ENCODE peak calls at places on chromosome 2, in four cellular contexts. F is GM23338, O is HCT116, B is PC-9. K is an unnamed sample.

GRCh38 chr2:156803243-156803642 is 367.1 kb downstream of the GPD2 start:
- DNase-seq in F (peak; percentile 44), O (no peak), B (no peak), K (no peak)

GRCh38 chr2:54962935-54963334 is 87.3 kb downstream of the RTN4 start:
- DNase-seq in F (no peak), O (no peak), B (no peak), K (no peak)

GRCh38 chr2:239436669-239437325 is 36.0 kb upstream of the HDAC4 start:
- DNase-seq in F (no peak), O (no peak), B (no peak), K (no peak)

GRCh38 chr2:233974530-233975071 is 57.4 kb downstream of the TRPM8 start:
- DNase-seq in F (no peak), O (peak; percentile 98), B (peak; percentile 100), K (peak; percentile 97)

GRCh38 chr2:31414601-31415241 is at the start of gene XDH:
- DNase-seq in F (no peak), O (no peak), B (peak; percentile 99), K (peak; percentile 78)

GRCh38 chr2:115549731-115550130 is 1107.3 kb downstream of the DPP10 start:
- DNase-seq in F (no peak), O (no peak), B (no peak), K (no peak)

GRCh38 chr2:204012081-204012653 is 75.6 kb downstream of the ICOS start:
- DNase-seq in F (no peak), O (no peak), B (peak; percentile 47), K (peak; percentile 73)

GRCh38 chr2:216081487-216082387 is at the start of the genes PECR and TMEM169:
- DNase-seq in F (peak; percentile 94), O (peak; percentile 23), B (peak; percentile 55), K (peak; percentile 71)

GRCh38 chr2:229489016-229489415 is 217.9 kb upstream of the PID1 start:
- DNase-seq in F (no peak), O (no peak), B (peak; percentile 98), K (peak; percentile 61)

GRCh38 chr2:199470672-199471442 is 13.1 kb upstream of the SATB2 start:
- DNase-seq in F (peak; percentile 41), O (no peak), B (no peak), K (no peak)
- H3K27me3 ChIP-seq in F (peaks cover 90% of the 10 kb centered on the region), O (no peaks in the 10 kb centered on the region), B (peaks cover 26% of the 10 kb centered on the region), K (peaks cover 70% of the 10 kb centered on the region)

GRCh38 chr2:134271758-134272157 is 17.9 kb downstream of the MGAT5 start:
- DNase-seq in F (no peak), O (no peak), B (no peak), K (no peak)
- H3K4me3 ChIP-seq in F (no peak overlapping the region), O (no peak overlapping the region), B (no peak overlapping the region), K (no peak overlapping the region)

GRCh38 chr2:10327896-10328666 is 25.4 kb downstream of the HPCAL1 start:
- DNase-seq in F (no peak), O (no peak), B (no peak), K (no peak)
- TF ChIP-seq EZH2 in F (no peak), O (no peak), B (no peak), K (no peak)

DNA sequence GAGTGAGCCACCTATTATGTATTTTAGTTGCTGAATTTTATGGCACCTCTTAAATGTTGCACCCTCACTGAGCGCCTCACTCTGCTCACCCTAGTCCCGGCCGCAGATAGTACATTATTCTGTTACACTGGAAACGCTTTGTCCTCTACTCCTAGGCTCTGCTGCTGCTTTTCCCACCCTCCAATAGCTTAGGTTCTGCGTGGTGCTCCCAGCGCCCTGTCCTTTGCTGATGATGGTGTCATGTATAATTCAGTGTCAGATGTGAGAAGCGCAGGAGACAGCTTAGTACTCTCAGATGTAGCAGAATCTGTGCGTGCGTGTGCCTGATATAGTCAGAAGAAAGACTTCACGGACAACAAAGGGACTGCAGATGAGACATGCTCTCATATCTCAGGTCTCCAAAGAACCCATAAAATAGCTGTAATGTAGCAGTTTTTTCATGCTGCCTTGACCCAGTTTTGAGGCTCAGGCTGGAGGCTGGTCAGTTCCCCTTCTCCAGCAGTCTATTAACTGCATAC is 1.4 kb upstream of the REEP1 start:
- DNase-seq in F (no peak), O (no peak), B (no peak), K (no peak)
- H3K27me3 ChIP-seq in F (peaks cover 65% of the 10 kb centered on the region), O (peaks cover 14% of the 10 kb centered on the region), B (peaks cover 70% of the 10 kb centered on the region), K (peaks cover 26% of the 10 kb centered on the region)

GRCh38 chr2:165373322-165374025 is 96.0 kb upstream of the CSRNP3 start:
- DNase-seq in F (no peak), O (no peak), B (no peak), K (no peak)

GRCh38 chr2:165371356-165371755 is 98.1 kb upstream of the CSRNP3 start:
- DNase-seq in F (peak; percentile 57), O (no peak), B (no peak), K (no peak)

GRCh38 chr2:165369936-165370296 is 99.6 kb upstream of the CSRNP3 start:
- DNase-seq in F (no peak), O (no peak), B (no peak), K (no peak)

GRCh38 chr2:165369131-165369935 is 100.2 kb upstream of the CSRNP3 start:
- DNase-seq in F (peak; percentile 72), O (no peak), B (no peak), K (peak; percentile 83)
- H3K4me3 ChIP-seq in F (no peak overlapping the region), O (no peak overlapping the region), B (no peak overlapping the region), K (no peak overlapping the region)

K was measured in mammary epithelial cell.